ENCODE peak calls at places on chromosomes 5 and 9, in four cellular contexts. One of them, this sample, is unnamed.

GRCh38 chr5:28374492-28374934 is 1336.1 kb upstream of the CDH9 start:
- DNase-seq in coronary artery: no peak
- DNase-seq in OCI-LY7: no peak
- DNase-seq in adrenal gland: no peak
- DNase-seq in this sample: no peak

GRCh38 chr9:21395778-21396717 is 10.8 kb upstream of the IFNA2 start:
- DNase-seq in OCI-LY7: peak
- DNase-seq in adrenal gland: peak
- DNase-seq in coronary artery: no peak
- DNase-seq in this sample: peak

GRCh38 chr5:112685386-112685785 is 52.3 kb upstream of the APC start:
- DNase-seq in coronary artery: no peak
- DNase-seq in OCI-LY7: no peak
- DNase-seq in adrenal gland: no peak
- DNase-seq in this sample: no peak

GRCh38 chr5:172405708-172406107 is 48.6 kb downstream of the SH3PXD2B start:
- DNase-seq in adrenal gland: no peak
- DNase-seq in OCI-LY7: no peak
- DNase-seq in coronary artery: no peak
- DNase-seq in this sample: no peak

GRCh38 chr9:68999393-69000105 is 14.4 kb downstream of the PRKACG start:
- DNase-seq in OCI-LY7: peak
- DNase-seq in coronary artery: no peak
- DNase-seq in adrenal gland: peak
- DNase-seq in this sample: peak

GRCh38 chr9:74309654-74310053 is 187.5 kb upstream of the RORB start:
- DNase-seq in adrenal gland: no peak
- DNase-seq in OCI-LY7: no peak
- DNase-seq in coronary artery: no peak
- DNase-seq in this sample: no peak

GRCh38 chr5:10009802-10010201 is 239.9 kb downstream of the ATPSCKMT start:
- DNase-seq in coronary artery: no peak
- DNase-seq in adrenal gland: no peak
- DNase-seq in OCI-LY7: no peak
- DNase-seq in this sample: no peak

GRCh38 chr9:70802206-70802605 is 319.2 kb downstream of the TRPM3 start:
- DNase-seq in OCI-LY7: no peak
- DNase-seq in coronary artery: no peak
- DNase-seq in adrenal gland: no peak
- DNase-seq in this sample: no peak

GRCh38 chr9:136075881-136076678 is 19.0 kb downstream of the NACC2 start:
- DNase-seq in coronary artery: no peak
- DNase-seq in OCI-LY7: no peak
- DNase-seq in adrenal gland: no peak
- DNase-seq in this sample: no peak

GRCh38 chr5:74316064-74316586 is 324.4 kb downstream of the ENC1 start:
- DNase-seq in OCI-LY7: no peak
- DNase-seq in coronary artery: no peak
- DNase-seq in adrenal gland: peak
- DNase-seq in this sample: no peak

GRCh38 chr9:68669189-68669588 is 35.9 kb upstream of the PIP5K1B start:
- DNase-seq in OCI-LY7: no peak
- DNase-seq in adrenal gland: no peak
- DNase-seq in coronary artery: no peak
- DNase-seq in this sample: no peak

GRCh38 chr5:176716320-176716719 is 69.0 kb downstream of the TSPAN17 start:
- DNase-seq in coronary artery: no peak
- DNase-seq in adrenal gland: peak
- DNase-seq in OCI-LY7: no peak
- DNase-seq in this sample: no peak

GRCh38 chr5:90473321-90474234 is 993 bp downstream of the MBLAC2 start:
- DNase-seq in coronary artery: peak
- DNase-seq in adrenal gland: no peak
- DNase-seq in OCI-LY7: peak
- DNase-seq in this sample: peak

GRCh38 chr9:129109504-129109903 is 1.1 kb downstream of the CRAT start:
- DNase-seq in adrenal gland: no peak
- DNase-seq in coronary artery: no peak
- DNase-seq in OCI-LY7: peak
- DNase-seq in this sample: no peak

GRCh38 chr5:10595678-10596309 is 31.9 kb downstream of the ANKRD33B start:
- DNase-seq in OCI-LY7: no peak
- DNase-seq in adrenal gland: peak
- DNase-seq in coronary artery: no peak
- DNase-seq in this sample: no peak

GRCh38 chr5:120405291-120405864 is 58.7 kb upstream of the PRR16 start:
- DNase-seq in coronary artery: no peak
- DNase-seq in OCI-LY7: no peak
- DNase-seq in adrenal gland: no peak
- DNase-seq in this sample: no peak

GRCh38 chr9:89864731-89865130 is 259.9 kb downstream of the GADD45G start:
- DNase-seq in OCI-LY7: no peak
- DNase-seq in coronary artery: no peak
- DNase-seq in adrenal gland: no peak
- DNase-seq in this sample: no peak

GRCh38 chr9:34990908-34991832 is 1.6 kb downstream of the DNAJB5 start:
- DNase-seq in adrenal gland: peak
- DNase-seq in coronary artery: peak
- DNase-seq in OCI-LY7: no peak
- DNase-seq in this sample: no peak

GRCh38 chr9:107807183-107807582 is 317.6 kb upstream of the KLF4 start:
- DNase-seq in OCI-LY7: no peak
- DNase-seq in coronary artery: no peak
- DNase-seq in adrenal gland: no peak
- DNase-seq in this sample: no peak

GRCh38 chr9:75108571-75108970 is 20.3 kb downstream of the OSTF1 start:
- DNase-seq in coronary artery: no peak
- DNase-seq in OCI-LY7: no peak
- DNase-seq in adrenal gland: peak
- DNase-seq in this sample: no peak

GRCh38 chr9:74940600-74940999 is 12.1 kb downstream of the C9orf40 start:
- DNase-seq in OCI-LY7: no peak
- DNase-seq in adrenal gland: no peak
- DNase-seq in coronary artery: no peak
- DNase-seq in this sample: no peak

GRCh38 chr5:132462856-132463745 is 27.5 kb downstream of the IRF1 start:
- DNase-seq in OCI-LY7: no peak
- DNase-seq in coronary artery: no peak
- DNase-seq in adrenal gland: peak
- DNase-seq in this sample: no peak

GRCh38 chr9:91043786-91044185 is 242.2 kb downstream of the SYK start:
- DNase-seq in coronary artery: no peak
- DNase-seq in adrenal gland: no peak
- DNase-seq in OCI-LY7: no peak
- DNase-seq in this sample: no peak

GRCh38 chr5:169389318-169389717 is 88.4 kb upstream of the SLIT3 start:
- DNase-seq in OCI-LY7: no peak
- DNase-seq in coronary artery: no peak
- DNase-seq in adrenal gland: no peak
- DNase-seq in this sample: no peak

GRCh38 chr5:53032188-53032587 is 43.0 kb downstream of the ITGA2 start:
- DNase-seq in coronary artery: no peak
- DNase-seq in adrenal gland: no peak
- DNase-seq in OCI-LY7: no peak
- DNase-seq in this sample: no peak

GRCh38 chr5:377326-377981 is 55.9 kb downstream of the AHRR start:
- DNase-seq in coronary artery: peak
- DNase-seq in OCI-LY7: no peak
- DNase-seq in adrenal gland: peak
- DNase-seq in this sample: no peak

GRCh38 chr9:74205071-74205470 is 292.1 kb upstream of the RORB start:
- DNase-seq in adrenal gland: no peak
- DNase-seq in OCI-LY7: no peak
- DNase-seq in coronary artery: no peak
- DNase-seq in this sample: no peak

GRCh38 chr5:160693831-160694473 is 158.1 kb downstream of the ATP10B start:
- DNase-seq in coronary artery: no peak
- DNase-seq in OCI-LY7: no peak
- DNase-seq in adrenal gland: no peak
- DNase-seq in this sample: no peak

GRCh38 chr5:4868140-4868735 is 271.9 kb upstream of the ADAMTS16 start:
- DNase-seq in coronary artery: no peak
- DNase-seq in OCI-LY7: peak
- DNase-seq in adrenal gland: peak
- DNase-seq in this sample: peak

GRCh38 chr9:100396769-100397168 is 30.2 kb upstream of the MSANTD3 start:
- DNase-seq in OCI-LY7: no peak
- DNase-seq in coronary artery: no peak
- DNase-seq in adrenal gland: no peak
- DNase-seq in this sample: no peak

GRCh38 chr5:10724799-10725507 is 36.1 kb downstream of the DAP start:
- DNase-seq in coronary artery: peak
- DNase-seq in adrenal gland: peak
- DNase-seq in OCI-LY7: no peak
- DNase-seq in this sample: no peak

GRCh38 chr5:36596247-36596646 is 10.2 kb upstream of the SLC1A3 start:
- DNase-seq in coronary artery: no peak
- DNase-seq in OCI-LY7: no peak
- DNase-seq in adrenal gland: no peak
- DNase-seq in this sample: no peak

GRCh38 chr5:32833621-32834102 is 122.5 kb downstream of the NPR3 start:
- DNase-seq in adrenal gland: no peak
- DNase-seq in coronary artery: no peak
- DNase-seq in OCI-LY7: no peak
- DNase-seq in this sample: no peak

GRCh38 chr9:127451681-127452480 is 571 bp downstream of the LRSAM1 start:
- DNase-seq in adrenal gland: peak
- DNase-seq in OCI-LY7: peak
- DNase-seq in coronary artery: peak
- DNase-seq in this sample: peak

GRCh38 chr5:61641748-61642565 is 309.9 kb downstream of the ZSWIM6 start:
- DNase-seq in adrenal gland: no peak
- DNase-seq in coronary artery: no peak
- DNase-seq in OCI-LY7: no peak
- DNase-seq in this sample: no peak
- TF ChIP-seq CTCF in adrenal gland: no peak
- TF ChIP-seq CTCF in coronary artery: no peak
- TF ChIP-seq CTCF in OCI-LY7: no peak
- TF ChIP-seq CTCF in this sample: peak

DNA sequence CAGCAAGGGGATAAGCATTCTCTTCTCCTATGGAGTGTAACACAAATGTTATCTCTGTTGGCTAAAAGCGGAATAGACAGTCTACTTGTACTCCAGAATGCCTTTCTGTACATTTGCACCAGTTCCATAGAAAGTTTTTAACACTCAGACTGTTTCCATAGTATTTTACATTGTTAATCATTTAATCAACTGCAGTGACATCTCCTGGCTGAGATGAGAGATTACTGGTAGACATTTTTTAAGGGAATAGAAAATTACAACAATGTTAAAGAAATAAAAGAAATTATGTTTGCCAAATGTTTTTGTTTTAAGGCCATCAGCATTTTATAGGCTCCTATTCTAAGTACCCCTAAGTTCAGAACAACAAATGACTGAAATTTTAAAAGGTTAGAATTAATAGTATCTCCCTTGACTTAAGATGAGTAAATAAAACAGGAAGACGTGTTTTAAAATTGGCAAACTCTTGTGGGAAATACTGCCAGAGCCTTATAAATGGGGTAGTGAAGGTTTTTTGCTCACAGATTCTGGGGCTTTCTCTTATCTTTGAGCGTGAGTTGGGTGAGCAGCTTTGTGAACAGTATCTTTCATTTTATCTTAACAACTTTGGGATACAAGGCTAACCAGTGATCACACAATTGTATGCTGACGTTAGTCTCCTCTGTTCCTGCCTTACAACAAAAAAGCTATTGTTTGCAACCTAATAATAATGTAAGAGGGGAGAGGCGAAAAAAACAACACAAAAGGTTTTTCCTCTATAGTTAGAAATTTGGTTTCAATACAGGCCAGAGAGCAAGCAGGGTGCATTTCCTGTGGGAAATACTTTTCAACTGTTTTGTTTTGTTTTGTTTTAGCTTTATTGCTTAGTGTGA is 294.4 kb downstream of the FBXL7 start:
- DNase-seq in OCI-LY7: no peak
- DNase-seq in adrenal gland: no peak
- DNase-seq in coronary artery: no peak
- DNase-seq in this sample: no peak
- TF ChIP-seq CTCF in OCI-LY7: peak
- TF ChIP-seq CTCF in adrenal gland: peak
- TF ChIP-seq CTCF in coronary artery: no peak
- TF ChIP-seq CTCF in this sample: no peak

GRCh38 chr9:19087601-19088000 is 15.1 kb downstream of the HAUS6 start:
- DNase-seq in coronary artery: no peak
- DNase-seq in OCI-LY7: no peak
- DNase-seq in adrenal gland: peak
- DNase-seq in this sample: no peak

GRCh38 chr9:19085295-19085694 is 17.4 kb downstream of the HAUS6 start:
- DNase-seq in coronary artery: no peak
- DNase-seq in adrenal gland: no peak
- DNase-seq in OCI-LY7: peak
- DNase-seq in this sample: peak
- TF ChIP-seq CTCF in coronary artery: no peak
- TF ChIP-seq CTCF in adrenal gland: no peak
- TF ChIP-seq CTCF in OCI-LY7: peak
- TF ChIP-seq CTCF in this sample: peak

GRCh38 chr5:40755407-40756365 is at the start of gene TTC33:
- DNase-seq in coronary artery: peak
- DNase-seq in adrenal gland: peak
- DNase-seq in OCI-LY7: peak
- DNase-seq in this sample: peak
- TF ChIP-seq CTCF in coronary artery: peak
- TF ChIP-seq CTCF in adrenal gland: peak
- TF ChIP-seq CTCF in OCI-LY7: peak
- TF ChIP-seq CTCF in this sample: peak

GRCh38 chr5:180545248-180545647 is 46.1 kb downstream of the SCGB3A1 start:
- DNase-seq in OCI-LY7: no peak
- DNase-seq in coronary artery: no peak
- DNase-seq in adrenal gland: no peak
- DNase-seq in this sample: no peak

GRCh38 chr5:180540050-180540694 is 46.0 kb downstream of the CNOT6 start:
- DNase-seq in coronary artery: no peak
- DNase-seq in OCI-LY7: no peak
- DNase-seq in adrenal gland: no peak
- DNase-seq in this sample: peak

DNA sequence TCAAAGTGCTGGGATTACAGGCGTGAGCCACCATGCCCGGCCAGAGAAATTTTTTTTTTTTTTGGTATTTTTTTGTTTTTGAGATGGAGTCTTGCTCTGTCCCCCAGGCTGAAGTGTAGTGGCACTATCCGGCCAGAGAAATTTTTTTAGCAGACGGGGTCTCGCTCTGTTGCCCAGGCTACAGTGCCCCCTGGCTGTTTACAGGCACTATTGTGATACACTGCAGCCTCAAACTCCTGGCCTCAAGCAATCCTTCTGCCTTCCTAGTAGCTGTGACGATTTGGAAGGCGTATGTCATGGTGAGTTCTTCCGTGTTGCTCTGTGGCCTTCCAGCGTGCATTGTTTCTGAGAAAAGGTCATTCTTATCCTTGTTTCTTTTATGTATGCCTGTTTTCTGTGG is 47.5 kb downstream of the CNOT6 start:
- DNase-seq in coronary artery: no peak
- DNase-seq in adrenal gland: no peak
- DNase-seq in OCI-LY7: no peak
- DNase-seq in this sample: no peak
- TF ChIP-seq CTCF in coronary artery: no peak
- TF ChIP-seq CTCF in adrenal gland: no peak
- TF ChIP-seq CTCF in OCI-LY7: no peak
- TF ChIP-seq CTCF in this sample: no peak

GRCh38 chr9:18396102-18396728 is 77.7 kb upstream of the ADAMTSL1 start:
- DNase-seq in coronary artery: no peak
- DNase-seq in OCI-LY7: peak
- DNase-seq in adrenal gland: no peak
- DNase-seq in this sample: no peak
- TF ChIP-seq CTCF in coronary artery: no peak
- TF ChIP-seq CTCF in OCI-LY7: peak
- TF ChIP-seq CTCF in adrenal gland: no peak
- TF ChIP-seq CTCF in this sample: peak

This sample was measured in GM10248.